ENCODE peak calls at places on chromosomes 11 and 22, in five cellular contexts. L is Peyer's patch; E is CD8-positive, alpha-beta memory T cell; G is tibial artery; A is fibroblast of mammary gland. T is an unnamed sample.
A peak's percentile ranks its signal among the peaks of the same experiment; 100 is the strongest.

GRCh38 chr22:39369186-39369585 is 19.4 kb downstream of the SYNGR1 start:
- DNase-seq in G (no peak), A (no peak), E (no peak), L (no peak), T (no peak)

GRCh38 chr11:115919341-115920086 is 415.3 kb upstream of the CADM1 start:
- DNase-seq in E (no peak), L (no peak), G (no peak), A (no peak), T (peak; percentile 3)

GRCh38 chr11:280762-281485 is 2.7 kb downstream of the NLRP6 start:
- DNase-seq in A (no peak), L (peak; percentile 75), G (peak; percentile 57), E (no peak), T (no peak)

GRCh38 chr11:108895579-108896480 is 231.0 kb downstream of the DDX10 start:
- DNase-seq in E (no peak), L (no peak), G (no peak), A (peak; percentile 39), T (peak; percentile 95)

GRCh38 chr11:133228406-133229330 is 303.6 kb downstream of the OPCML start:
- DNase-seq in E (no peak), L (no peak), A (no peak), G (no peak), T (no peak)

GRCh38 chr11:36149538-36150242 is 139.5 kb downstream of the COMMD9 start:
- DNase-seq in L (peak; percentile 66), G (peak; percentile 71), A (peak; percentile 99), E (no peak), T (peak; percentile 97)

GRCh38 chr11:77027275-77027674 is 6.9 kb upstream of the B3GNT6 start:
- DNase-seq in L (no peak), E (no peak), G (no peak), A (peak; percentile 50), T (no peak)

GRCh38 chr11:134459246-134460043 is 47.4 kb upstream of the B3GAT1 start:
- DNase-seq in L (no peak), A (no peak), G (no peak), E (no peak), T (no peak)

GRCh38 chr11:9569588-9570164 is 3.8 kb upstream of the WEE1 start:
- DNase-seq in G (no peak), E (no peak), A (no peak), L (no peak), T (no peak)

GRCh38 chr11:132999519-132999918 is 532.8 kb downstream of the OPCML start:
- DNase-seq in G (no peak), L (no peak), E (no peak), A (no peak), T (peak; percentile 66)

GRCh38 chr11:132200303-132200936 is 830.0 kb downstream of the NTM start:
- DNase-seq in G (no peak), A (no peak), E (no peak), L (no peak), T (no peak)

GRCh38 chr11:61828629-61829407 is 718 bp downstream of the FADS2 start:
- DNase-seq in A (peak; percentile 18), E (no peak), G (peak; percentile 88), L (no peak), T (peak; percentile 72)

GRCh38 chr22:20267441-20268288 is 453 bp downstream of the RTN4R start:
- DNase-seq in A (no peak), E (no peak), L (no peak), G (no peak), T (peak; percentile 25)

GRCh38 chr11:134412508-134413333 is 679 bp upstream of the B3GAT1 start:
- DNase-seq in E (peak; percentile 22), G (no peak), A (no peak), L (no peak), T (peak; percentile 35)

GRCh38 chr11:35165416-35166368 is 26.7 kb downstream of the CD44 start:
- DNase-seq in E (peak; percentile 78), A (peak; percentile 87), L (peak; percentile 94), G (no peak), T (no peak)

GRCh38 chr22:46390105-46390651 is 54.7 kb downstream of the TRMU start:
- DNase-seq in E (no peak), A (no peak), L (no peak), G (no peak), T (no peak)

GRCh38 chr11:10375280-10376048 is 70.6 kb downstream of the ADM start:
- DNase-seq in E (no peak), L (no peak), G (no peak), A (peak; percentile 98), T (no peak)

GRCh38 chr11:61803889-61804647 is 11.4 kb downstream of the FEN1 start:
- DNase-seq in L (no peak), A (peak; percentile 55), E (no peak), G (no peak), T (no peak)

GRCh38 chr11:79139900-79140299 is 300.9 kb downstream of the TENM4 start:
- DNase-seq in E (no peak), G (no peak), A (no peak), L (no peak), T (no peak)

GRCh38 chr22:28930357-28931007 is 47.1 kb downstream of the ZNRF3 start:
- DNase-seq in E (no peak), G (no peak), L (no peak), A (no peak), T (peak; percentile 35)

GRCh38 chr11:112555491-112556364 is 295.1 kb upstream of the PLET1 start:
- DNase-seq in G (peak; percentile 73), L (peak; percentile 75), E (peak; percentile 24), A (peak; percentile 28), T (peak; percentile 89)

GRCh38 chr11:57761301-57762234 is at the start of gene CTNND1:
- DNase-seq in A (peak; percentile 98), E (no peak), L (peak; percentile 90), G (peak; percentile 95), T (peak; percentile 99)

GRCh38 chr11:10600570-10601248 is 32.2 kb upstream of the LYVE1 start:
- DNase-seq in A (no peak), E (no peak), G (no peak), L (no peak), T (no peak)

GRCh38 chr11:67668191-67668551 is 6.3 kb downstream of the ALDH3B2 start:
- DNase-seq in L (no peak), E (no peak), G (no peak), A (no peak), T (no peak)

GRCh38 chr11:80109031-80109430 is 668.2 kb upstream of the TENM4 start:
- DNase-seq in E (no peak), G (no peak), A (no peak), L (no peak), T (no peak)

GRCh38 chr11:127002669-127003259 is 2.2 kb upstream of the KIRREL3 start:
- DNase-seq in G (no peak), A (no peak), L (no peak), E (no peak), T (no peak)

GRCh38 chr11:127000991-127001390 is 421 bp upstream of the KIRREL3 start:
- DNase-seq in G (no peak), L (no peak), E (no peak), A (no peak), T (no peak)

GRCh38 chr11:127006311-127006710 is 5.7 kb upstream of the KIRREL3 start:
- DNase-seq in E (no peak), A (peak; percentile 33), L (no peak), G (no peak), T (no peak)

GRCh38 chr11:127000291-127000968 is at the start of gene KIRREL3:
- DNase-seq in G (no peak), A (no peak), E (no peak), L (no peak), T (peak; percentile 35)

GRCh38 chr11:127003260-127003981 is 2.9 kb upstream of the KIRREL3 start:
- DNase-seq in A (no peak), L (no peak), E (no peak), G (no peak), T (peak; percentile 56)
- H3K4me3 ChIP-seq in A (no peak overlapping the region), L (no peak overlapping the region), E (no peak overlapping the region), G (no peak overlapping the region), T (peak overlapping the region; percentile 11)

DNA sequence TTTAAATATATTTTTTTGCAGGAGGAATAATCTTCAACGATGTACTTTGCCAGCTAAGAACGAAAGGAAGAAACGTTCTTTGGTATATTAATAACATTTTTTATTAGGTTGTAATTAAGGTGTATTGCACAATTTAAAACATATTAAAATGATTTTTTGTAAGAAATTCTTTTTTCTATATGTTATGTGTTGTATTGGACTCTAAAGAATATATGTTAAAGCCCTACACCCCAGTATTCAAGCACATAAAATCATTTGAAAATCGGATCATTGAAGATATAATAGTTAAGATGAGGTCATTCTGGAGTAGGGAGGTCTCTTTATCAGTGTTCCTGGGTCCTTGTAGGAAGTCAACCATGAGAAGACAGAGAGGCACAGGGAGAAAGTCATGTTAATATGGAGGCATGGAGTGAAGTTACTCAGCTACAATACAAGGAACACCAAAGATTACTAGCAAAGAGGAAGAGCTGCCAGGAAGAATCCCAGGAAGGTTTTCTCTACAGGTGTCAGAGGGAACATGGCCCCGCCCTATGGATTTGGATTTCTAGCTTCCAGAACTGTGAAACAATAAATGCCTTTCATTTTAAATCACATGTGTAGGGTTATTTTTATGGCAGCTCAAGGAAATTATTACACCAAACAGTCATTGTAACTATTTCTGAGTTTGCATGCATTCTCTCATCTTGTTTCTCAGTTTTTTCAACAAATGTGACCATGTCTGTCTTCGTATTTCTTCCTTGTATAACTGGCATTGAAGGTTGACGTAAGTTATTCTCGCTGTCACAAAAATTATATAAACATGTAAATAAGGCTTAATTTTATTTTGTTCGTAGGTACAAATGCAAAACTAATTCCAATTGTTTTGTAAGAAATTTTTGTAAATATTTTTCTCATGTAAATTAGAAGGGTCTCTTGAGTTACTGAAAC is 75.4 kb upstream of the VPREB1 start:
- DNase-seq in A (no peak), L (no peak), E (no peak), G (no peak), T (no peak)
- H3K4me3 ChIP-seq in A (no peak overlapping the region), L (no peak overlapping the region), E (no peak overlapping the region), G (no peak overlapping the region), T (peak overlapping the region; percentile 33)

GRCh38 chr11:127350476-127350875 is 349.9 kb upstream of the KIRREL3 start:
- DNase-seq in E (no peak), G (no peak), A (no peak), L (no peak), T (no peak)
- H3K4me3 ChIP-seq in E (no peak overlapping the region), G (no peak overlapping the region), A (no peak overlapping the region), L (no peak overlapping the region), T (no peak overlapping the region)

GRCh38 chr22:23220485-23221350 is 40.4 kb downstream of the BCR start:
- DNase-seq in G (no peak), A (peak; percentile 73), E (no peak), L (no peak), T (no peak)
- H3K4me3 ChIP-seq in G (no peak overlapping the region), A (no peak overlapping the region), E (peak overlapping the region; percentile 30), L (no peak overlapping the region), T (no peak overlapping the region)

GRCh38 chr11:44309483-44310197 is at the start of gene ALX4:
- DNase-seq in A (no peak), E (no peak), G (no peak), L (no peak), T (peak; percentile 98)
- H3K4me3 ChIP-seq in A (no peak within 1 kb of the TSS), E (no peak within 1 kb of the TSS), G (peak within 1 kb of the TSS; percentile 37), L (peak within 1 kb of the TSS; percentile 27), T (peak within 1 kb of the TSS; percentile 78)

GRCh38 chr22:50292643-50293440 is 14.6 kb downstream of the PLXNB2 start:
- DNase-seq in L (peak; percentile 79), A (no peak), E (no peak), G (no peak), T (no peak)
- H3K4me3 ChIP-seq in L (peak overlapping the region; percentile 24), A (no peak overlapping the region), E (no peak overlapping the region), G (peak overlapping the region; percentile 28), T (peak overlapping the region; percentile 41)